ENCODE peak calls at places on chromosomes 7 and 10, in eight cellular contexts. D is Panc1, T is fibroblast of lung, F is heart right ventricle, C is hepatocyte, Z is GM12878, B is PC-3, S is uterus. L is an unnamed sample.

GRCh38 chr10:118373786-118374185 is 31.7 kb upstream of the FAM204A start:
- DNase-seq in D (no peak), T (peak), F (no peak), C (no peak), Z (no peak), B (peak), S (no peak), L (peak)

GRCh38 chr7:105257338-105257737 is 131.4 kb downstream of the SRPK2 start:
- DNase-seq in D (no peak), T (peak), F (no peak), C (no peak), Z (no peak), B (peak), S (no peak), L (no peak)

GRCh38 chr10:126124923-126125322 is 228.6 kb downstream of the FANK1 start:
- DNase-seq in D (no peak), T (peak), F (no peak), C (no peak), Z (no peak), B (no peak), S (no peak), L (no peak)

GRCh38 chr10:99297033-99297432 is 32.1 kb upstream of the CNNM1 start:
- DNase-seq in D (no peak), T (no peak), F (no peak), C (no peak), Z (no peak), B (no peak), S (no peak), L (no peak)

GRCh38 chr7:33108591-33108930 is 643 bp downstream of the RP9 start:
- DNase-seq in D (no peak), T (no peak), F (no peak), C (peak), Z (no peak), B (no peak), S (no peak), L (no peak)

GRCh38 chr7:132102942-132103341 is 473.3 kb downstream of the PLXNA4 start:
- DNase-seq in D (no peak), T (no peak), F (no peak), C (no peak), Z (no peak), B (no peak), S (no peak), L (no peak)

GRCh38 chr10:80081801-80082750 is 3.6 kb downstream of the TMEM254 start:
- DNase-seq in D (no peak), T (no peak), F (no peak), C (peak), Z (no peak), B (peak), S (no peak), L (peak)

GRCh38 chr10:44161196-44161595 is 223.7 kb downstream of the CXCL12 start:
- DNase-seq in D (no peak), T (no peak), F (no peak), C (no peak), Z (no peak), B (no peak), S (no peak), L (no peak)

GRCh38 chr10:35027567-35027966 is 62.6 kb downstream of the CUL2 start:
- DNase-seq in D (no peak), T (peak), F (no peak), C (no peak), Z (no peak), B (peak), S (no peak), L (no peak)

GRCh38 chr10:45058580-45058979 is 57.9 kb downstream of the ZNF22 start:
- DNase-seq in D (no peak), T (no peak), F (no peak), C (no peak), Z (no peak), B (peak), S (no peak), L (no peak)

GRCh38 chr7:157004839-157005455 is 5.5 kb downstream of the MNX1 start:
- DNase-seq in D (no peak), T (no peak), F (no peak), C (no peak), Z (no peak), B (no peak), S (no peak), L (no peak)

GRCh38 chr10:83078160-83078559 is 1061.1 kb upstream of the GHITM start:
- DNase-seq in D (no peak), T (peak), F (no peak), C (no peak), Z (no peak), B (peak), S (no peak), L (no peak)

GRCh38 chr10:103080891-103081581 is 112.0 kb downstream of the NT5C2 start:
- DNase-seq in D (no peak), T (no peak), F (no peak), C (no peak), Z (no peak), B (peak), S (no peak), L (peak)

GRCh38 chr10:124339119-124339807 is 79.5 kb downstream of the OAT start:
- DNase-seq in D (no peak), T (no peak), F (no peak), C (no peak), Z (no peak), B (no peak), S (no peak), L (no peak)

GRCh38 chr7:138099813-138100212 is 23.6 kb downstream of the AKR1D1 start:
- DNase-seq in D (no peak), T (no peak), F (no peak), C (no peak), Z (no peak), B (no peak), S (no peak), L (no peak)

GRCh38 chr7:95517870-95518269 is 32.1 kb downstream of the ASB4 start:
- DNase-seq in D (no peak), T (no peak), F (no peak), C (no peak), Z (no peak), B (no peak), S (no peak), L (no peak)

GRCh38 chr7:96236198-96237039 is 85.5 kb downstream of the SLC25A13 start:
- DNase-seq in D (no peak), T (peak), F (peak), C (peak), Z (no peak), B (peak), S (peak), L (peak)

GRCh38 chr7:17976952-17977351 is 36.7 kb upstream of the SNX13 start:
- DNase-seq in D (no peak), T (no peak), F (no peak), C (no peak), Z (no peak), B (no peak), S (no peak), L (no peak)

GRCh38 chr10:68185085-68185484 is 46.8 kb downstream of the ATOH7 start:
- DNase-seq in D (no peak), T (no peak), F (no peak), C (no peak), Z (no peak), B (no peak), S (no peak), L (no peak)

GRCh38 chr10:131641231-131641630 is 259.6 kb upstream of the PPP2R2D start:
- DNase-seq in D (no peak), T (no peak), F (no peak), C (peak), Z (peak), B (no peak), S (no peak), L (no peak)

GRCh38 chr7:54991341-54991740 is 27.5 kb upstream of the EGFR start:
- DNase-seq in D (no peak), T (no peak), F (no peak), C (no peak), Z (no peak), B (no peak), S (no peak), L (no peak)

GRCh38 chr10:1159131-1160061 is 103.2 kb downstream of the WDR37 start:
- DNase-seq in D (no peak), T (no peak), F (no peak), C (no peak), Z (no peak), B (no peak), S (no peak), L (peak)

GRCh38 chr7:22125436-22125835 is 179.7 kb upstream of the CDCA7L start:
- DNase-seq in D (no peak), T (no peak), F (no peak), C (no peak), Z (no peak), B (no peak), S (no peak), L (no peak)

GRCh38 chr7:93051660-93052059 is 66.1 kb downstream of the SAMD9 start:
- DNase-seq in D (no peak), T (no peak), F (no peak), C (no peak), Z (no peak), B (no peak), S (no peak), L (no peak)

GRCh38 chr10:79179404-79180309 is 110.9 kb downstream of the ZMIZ1 start:
- DNase-seq in D (no peak), T (peak), F (no peak), C (peak), Z (no peak), B (no peak), S (no peak), L (no peak)

GRCh38 chr10:80407836-80408197 is 534 bp upstream of the PRXL2A start:
- DNase-seq in D (peak), T (peak), F (no peak), C (peak), Z (no peak), B (no peak), S (no peak), L (no peak)

GRCh38 chr10:368579-369255 is 233.5 kb downstream of the ZMYND11 start:
- DNase-seq in D (no peak), T (no peak), F (no peak), C (no peak), Z (no peak), B (no peak), S (no peak), L (no peak)

GRCh38 chr7:28573059-28573553 is 160.8 kb downstream of the CREB5 start:
- DNase-seq in D (no peak), T (peak), F (peak), C (no peak), Z (no peak), B (peak), S (peak), L (no peak)

GRCh38 chr10:29495366-29495765 is 139.4 kb downstream of the SVIL start:
- DNase-seq in D (no peak), T (no peak), F (no peak), C (no peak), Z (no peak), B (no peak), S (no peak), L (no peak)

GRCh38 chr7:29353810-29354209 is 159.2 kb downstream of the CHN2 start:
- DNase-seq in D (no peak), T (no peak), F (no peak), C (no peak), Z (no peak), B (no peak), S (no peak), L (no peak)

GRCh38 chr10:69479241-69479730 is 28.0 kb downstream of the TSPAN15 start:
- DNase-seq in D (no peak), T (no peak), F (peak), C (no peak), Z (no peak), B (no peak), S (no peak), L (no peak)

GRCh38 chr10:47383254-47384147 is 592 bp downstream of the ZNF488 start:
- DNase-seq in D (no peak), T (no peak), F (no peak), C (no peak), Z (no peak), B (no peak), S (no peak), L (peak)

GRCh38 chr10:124997246-124997790 is 55.4 kb downstream of the ZRANB1 start:
- DNase-seq in D (no peak), T (no peak), F (no peak), C (no peak), Z (no peak), B (no peak), S (peak), L (no peak)

GRCh38 chr10:118835682-118836326 is 81.0 kb upstream of the CACUL1 start:
- DNase-seq in D (no peak), T (peak), F (no peak), C (peak), Z (no peak), B (peak), S (peak), L (peak)

GRCh38 chr7:88015309-88015708 is 81.3 kb downstream of the ADAM22 start:
- DNase-seq in D (no peak), T (peak), F (no peak), C (no peak), Z (no peak), B (no peak), S (no peak), L (no peak)

GRCh38 chr10:36602374-36602773 is 523.0 kb upstream of the ANKRD30A start:
- DNase-seq in D (no peak), T (peak), F (no peak), C (no peak), Z (no peak), B (peak), S (no peak), L (peak)

GRCh38 chr7:22445140-22445722 is 54.8 kb downstream of the STEAP1B start:
- DNase-seq in D (no peak), T (no peak), F (peak), C (no peak), Z (no peak), B (no peak), S (peak), L (peak)

GRCh38 chr7:69608878-69609277 is 10.6 kb downstream of the AUTS2 start:
- DNase-seq in D (no peak), T (no peak), F (no peak), C (no peak), Z (no peak), B (no peak), S (no peak), L (no peak)

GRCh38 chr7:84746347-84746746 is 440.5 kb downstream of the SEMA3D start:
- DNase-seq in D (no peak), T (no peak), F (no peak), C (peak), Z (no peak), B (no peak), S (no peak), L (no peak)

GRCh38 chr7:129864042-129864441 is 88.7 kb downstream of the UBE2H start:
- DNase-seq in D (no peak), T (peak), F (peak), C (no peak), Z (no peak), B (no peak), S (peak), L (no peak)

GRCh38 chr7:129866251-129866650 is 86.5 kb downstream of the UBE2H start:
- DNase-seq in D (no peak), T (no peak), F (no peak), C (no peak), Z (no peak), B (no peak), S (no peak), L (no peak)

GRCh38 chr7:129865932-129866214 is 86.9 kb downstream of the UBE2H start:
- DNase-seq in D (no peak), T (no peak), F (no peak), C (no peak), Z (no peak), B (no peak), S (no peak), L (no peak)

GRCh38 chr7:129862672-129863071 is 90.1 kb downstream of the UBE2H start:
- DNase-seq in D (no peak), T (no peak), F (peak), C (no peak), Z (no peak), B (no peak), S (no peak), L (no peak)

GRCh38 chr7:129865093-129865931 is 87.4 kb downstream of the UBE2H start:
- DNase-seq in D (no peak), T (peak), F (no peak), C (no peak), Z (no peak), B (no peak), S (no peak), L (no peak)
- H3K27ac ChIP-seq in D (no peak), T (no peak), F (peak), C (peak), Z (no peak), B (no peak), S (peak), L (peak)

DNA sequence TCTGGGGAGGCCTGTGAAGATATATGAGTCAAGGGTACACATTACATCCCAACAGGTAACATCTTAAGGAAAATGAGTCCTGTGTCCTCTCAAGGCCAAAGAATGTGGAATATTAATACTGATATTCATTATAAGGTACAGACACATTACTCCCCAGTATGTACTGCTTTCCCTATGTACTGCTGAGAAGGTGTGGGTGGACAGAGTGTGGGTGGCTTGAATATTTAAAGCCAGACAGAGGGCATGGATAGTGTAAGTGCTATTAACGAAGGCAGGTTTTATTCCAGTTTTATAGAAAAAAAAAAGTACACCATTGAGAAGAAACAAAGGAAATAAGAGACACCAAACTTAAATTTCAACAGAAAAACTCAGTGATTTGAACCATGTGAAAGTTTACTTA is 1054.4 kb downstream of the XPNPEP1 start:
- DNase-seq in D (no peak), T (no peak), F (no peak), C (no peak), Z (no peak), B (no peak), S (no peak), L (no peak)
- TF ChIP-seq CTCF in D (no peak), T (no peak), F (no peak), C (no peak), Z (no peak), B (no peak), S (no peak), L (no peak)

GRCh38 chr7:5662776-5663175 is 118.7 kb downstream of the RNF216 start:
- DNase-seq in D (no peak), T (no peak), F (no peak), C (no peak), Z (no peak), B (no peak), S (no peak), L (no peak)
- H3K27ac ChIP-seq in D (no peak), T (no peak), F (peak), C (no peak), Z (no peak), B (no peak), S (no peak), L (peak)

DNA sequence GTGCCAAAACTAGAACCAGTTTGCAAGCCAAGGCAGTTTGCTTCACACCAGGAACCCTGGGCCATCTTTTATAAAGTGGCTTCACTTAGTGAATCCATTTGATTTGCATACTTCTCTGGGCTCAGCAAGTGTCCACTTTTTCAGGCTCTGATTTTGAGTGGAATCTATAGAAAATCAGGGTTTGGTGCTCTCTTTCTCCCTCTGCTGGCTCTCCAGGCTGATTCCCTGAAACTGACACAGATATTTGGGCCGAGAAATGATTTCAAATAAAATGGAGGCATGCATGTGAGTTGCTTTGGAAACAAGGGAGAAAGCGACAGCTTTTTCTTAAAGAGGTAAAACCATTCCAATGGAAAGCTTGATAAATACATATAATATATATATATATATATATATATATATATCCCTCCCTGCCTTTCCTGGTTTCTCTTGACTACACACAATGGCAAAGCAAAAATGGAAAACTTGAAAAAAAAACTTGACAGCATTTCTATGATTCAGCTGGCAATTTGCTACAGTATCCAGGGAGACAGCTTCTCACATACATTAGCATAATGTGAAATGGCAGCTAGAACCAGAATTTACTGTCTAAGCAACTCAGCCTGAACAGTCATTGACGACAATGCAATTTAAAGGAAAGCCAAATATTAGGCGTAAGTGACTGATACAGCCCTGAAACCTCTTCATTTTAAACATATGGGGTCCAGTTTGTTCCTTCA is 188.4 kb downstream of the TMEM178B start:
- DNase-seq in D (no peak), T (no peak), F (no peak), C (no peak), Z (no peak), B (no peak), S (no peak), L (no peak)
- TF ChIP-seq CTCF in D (peak), T (peak), F (peak), C (peak), Z (no peak), B (peak), S (no peak), L (no peak)

GRCh38 chr10:22230331-22230833 is 12.6 kb upstream of the EBLN1 start:
- DNase-seq in D (no peak), T (peak), F (no peak), C (peak), Z (no peak), B (peak), S (no peak), L (peak)
- H3K27ac ChIP-seq in D (peak), T (no peak), F (peak), C (peak), Z (no peak), B (peak), S (peak), L (no peak)

DNA sequence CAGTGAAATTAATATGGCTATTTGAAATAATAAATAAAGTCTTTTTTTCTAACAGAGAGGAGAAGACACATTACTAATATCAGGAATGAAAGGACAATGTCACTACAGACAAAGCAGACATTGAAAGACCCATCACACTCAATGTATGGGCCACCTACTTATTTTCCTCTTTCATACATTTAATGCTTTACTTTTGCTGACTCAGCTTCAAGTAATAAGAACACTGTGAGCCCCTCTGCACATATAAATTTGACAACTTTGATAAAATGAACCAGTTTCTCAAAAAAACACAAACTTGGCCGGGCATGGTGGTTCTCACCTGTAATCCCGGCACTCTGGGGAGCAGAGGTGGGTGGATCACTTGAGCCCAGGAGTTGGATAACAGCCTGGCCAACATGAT is 664.2 kb upstream of the COBL start:
- DNase-seq in D (no peak), T (no peak), F (no peak), C (no peak), Z (no peak), B (no peak), S (no peak), L (no peak)
- TF ChIP-seq CTCF in D (no peak), T (no peak), F (no peak), C (no peak), Z (no peak), B (no peak), S (no peak), L (no peak)

DNA sequence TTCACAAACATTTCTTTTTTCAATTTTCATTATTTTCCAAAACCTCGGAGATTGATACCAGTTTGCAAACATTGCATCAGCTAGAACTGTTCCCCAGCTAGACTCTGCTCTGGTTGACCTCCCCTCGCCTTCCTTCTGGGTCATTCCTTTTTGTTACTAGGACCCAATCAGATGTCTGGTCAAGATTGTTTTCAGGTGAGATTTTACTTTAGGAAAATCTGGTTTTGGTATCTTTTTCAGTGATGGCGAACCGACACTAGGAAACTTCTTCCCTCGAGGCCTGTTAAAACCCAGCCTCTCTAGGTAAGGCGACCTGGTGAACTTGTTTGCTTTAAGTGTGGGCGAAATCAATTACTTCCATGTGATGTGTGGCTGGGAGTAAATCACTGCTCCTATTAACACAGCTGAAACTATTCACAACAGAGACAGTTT is 8.4 kb downstream of the PROSER2 start:
- DNase-seq in D (no peak), T (no peak), F (no peak), C (peak), Z (no peak), B (no peak), S (no peak), L (no peak)
- H3K27ac ChIP-seq in D (peak), T (no peak), F (no peak), C (peak), Z (no peak), B (no peak), S (no peak), L (no peak)

GRCh38 chr10:112801004-112801403 is 149.0 kb upstream of the TCF7L2 start:
- DNase-seq in D (no peak), T (no peak), F (no peak), C (no peak), Z (no peak), B (no peak), S (no peak), L (no peak)
- TF ChIP-seq CTCF in D (no peak), T (no peak), F (no peak), C (no peak), Z (no peak), B (no peak), S (no peak), L (no peak)